ENCODE peak calls at places on chromosomes 12 and 14, in five cellular contexts. One of them, this sample, is unnamed.
A peak's percentile ranks its signal among the peaks of the same experiment; 100 is the strongest.

GRCh38 chr14:22994762-22995275 is 12.5 kb upstream of the AJUBA start:
- DNase-seq in psoas muscle: no peak
- DNase-seq in H7: peak; percentile 71
- DNase-seq in HCT116: no peak
- DNase-seq in mesendoderm: peak; percentile 82
- DNase-seq in this sample: peak; percentile 74

GRCh38 chr14:86035882-86036281 is 505.9 kb downstream of the FLRT2 start:
- DNase-seq in psoas muscle: no peak
- DNase-seq in H7: peak; percentile 8
- DNase-seq in HCT116: no peak
- DNase-seq in mesendoderm: peak; percentile 75
- DNase-seq in this sample: peak; percentile 28

GRCh38 chr14:92039073-92039719 is 663 bp downstream of the TRIP11 start:
- DNase-seq in psoas muscle: peak; percentile 77
- DNase-seq in H7: peak; percentile 87
- DNase-seq in HCT116: peak; percentile 49
- DNase-seq in mesendoderm: peak; percentile 98
- DNase-seq in this sample: peak; percentile 56

GRCh38 chr12:538731-539539 is 79.2 kb downstream of the B4GALNT3 start:
- DNase-seq in psoas muscle: peak; percentile 68
- DNase-seq in H7: no peak
- DNase-seq in HCT116: peak; percentile 45
- DNase-seq in mesendoderm: no peak
- DNase-seq in this sample: no peak

GRCh38 chr12:96989916-96990315 is 82.9 kb downstream of the NEDD1 start:
- DNase-seq in psoas muscle: no peak
- DNase-seq in H7: peak; percentile 40
- DNase-seq in HCT116: peak; percentile 54
- DNase-seq in mesendoderm: peak; percentile 81
- DNase-seq in this sample: peak; percentile 30

GRCh38 chr14:66443158-66443695 is 42.9 kb upstream of the CCDC196 start:
- DNase-seq in psoas muscle: no peak
- DNase-seq in H7: no peak
- DNase-seq in HCT116: no peak
- DNase-seq in mesendoderm: no peak
- DNase-seq in this sample: no peak

GRCh38 chr14:31945074-31945613 is 132.0 kb upstream of the ARHGAP5 start:
- DNase-seq in psoas muscle: no peak
- DNase-seq in H7: no peak
- DNase-seq in HCT116: no peak
- DNase-seq in mesendoderm: no peak
- DNase-seq in this sample: no peak

GRCh38 chr12:14278294-14278953 is 87.1 kb upstream of the ATF7IP start:
- DNase-seq in psoas muscle: no peak
- DNase-seq in H7: no peak
- DNase-seq in HCT116: no peak
- DNase-seq in mesendoderm: no peak
- DNase-seq in this sample: no peak

GRCh38 chr14:77647853-77648252 is 31.4 kb upstream of the SPTLC2 start:
- DNase-seq in psoas muscle: no peak
- DNase-seq in H7: no peak
- DNase-seq in HCT116: no peak
- DNase-seq in mesendoderm: no peak
- DNase-seq in this sample: no peak

GRCh38 chr14:99538275-99538674 is 57.1 kb downstream of the CCNK start:
- DNase-seq in psoas muscle: no peak
- DNase-seq in H7: peak; percentile 83
- DNase-seq in HCT116: no peak
- DNase-seq in mesendoderm: peak; percentile 38
- DNase-seq in this sample: no peak

GRCh38 chr12:103813426-103813825 is 27.6 kb downstream of the NT5DC3 start:
- DNase-seq in psoas muscle: no peak
- DNase-seq in H7: no peak
- DNase-seq in HCT116: no peak
- DNase-seq in mesendoderm: no peak
- DNase-seq in this sample: no peak

GRCh38 chr12:111268738-111269572 is 99.9 kb downstream of the PHETA1 start:
- DNase-seq in psoas muscle: no peak
- DNase-seq in H7: peak; percentile 85
- DNase-seq in HCT116: peak; percentile 6
- DNase-seq in mesendoderm: peak; percentile 43
- DNase-seq in this sample: peak; percentile 59

GRCh38 chr12:50720085-50720484 is 43.8 kb upstream of the ATF1 start:
- DNase-seq in psoas muscle: no peak
- DNase-seq in H7: no peak
- DNase-seq in HCT116: no peak
- DNase-seq in mesendoderm: no peak
- DNase-seq in this sample: no peak

GRCh38 chr12:50720501-50720900 is 43.4 kb upstream of the ATF1 start:
- DNase-seq in psoas muscle: no peak
- DNase-seq in H7: no peak
- DNase-seq in HCT116: no peak
- DNase-seq in mesendoderm: no peak
- DNase-seq in this sample: no peak

GRCh38 chr12:50711018-50711527 is 52.8 kb upstream of the ATF1 start:
- DNase-seq in psoas muscle: no peak
- DNase-seq in H7: no peak
- DNase-seq in HCT116: no peak
- DNase-seq in mesendoderm: no peak
- DNase-seq in this sample: no peak

GRCh38 chr12:50718760-50719159 is 45.1 kb upstream of the ATF1 start:
- DNase-seq in psoas muscle: no peak
- DNase-seq in H7: no peak
- DNase-seq in HCT116: no peak
- DNase-seq in mesendoderm: no peak
- DNase-seq in this sample: no peak

GRCh38 chr12:50715174-50715573 is 48.7 kb upstream of the ATF1 start:
- DNase-seq in psoas muscle: no peak
- DNase-seq in H7: no peak
- DNase-seq in HCT116: no peak
- DNase-seq in mesendoderm: no peak
- DNase-seq in this sample: no peak
- H3K36me3 ChIP-seq in psoas muscle: peaks cover 4% of the 10 kb centered on the region
- H3K36me3 ChIP-seq in H7: peaks cover 3% of the 10 kb centered on the region
- H3K36me3 ChIP-seq in HCT116: peaks cover 9% of the 10 kb centered on the region
- H3K36me3 ChIP-seq in mesendoderm: peaks cover 4% of the 10 kb centered on the region
- H3K36me3 ChIP-seq in this sample: peaks cover 50% of the 10 kb centered on the region

DNA sequence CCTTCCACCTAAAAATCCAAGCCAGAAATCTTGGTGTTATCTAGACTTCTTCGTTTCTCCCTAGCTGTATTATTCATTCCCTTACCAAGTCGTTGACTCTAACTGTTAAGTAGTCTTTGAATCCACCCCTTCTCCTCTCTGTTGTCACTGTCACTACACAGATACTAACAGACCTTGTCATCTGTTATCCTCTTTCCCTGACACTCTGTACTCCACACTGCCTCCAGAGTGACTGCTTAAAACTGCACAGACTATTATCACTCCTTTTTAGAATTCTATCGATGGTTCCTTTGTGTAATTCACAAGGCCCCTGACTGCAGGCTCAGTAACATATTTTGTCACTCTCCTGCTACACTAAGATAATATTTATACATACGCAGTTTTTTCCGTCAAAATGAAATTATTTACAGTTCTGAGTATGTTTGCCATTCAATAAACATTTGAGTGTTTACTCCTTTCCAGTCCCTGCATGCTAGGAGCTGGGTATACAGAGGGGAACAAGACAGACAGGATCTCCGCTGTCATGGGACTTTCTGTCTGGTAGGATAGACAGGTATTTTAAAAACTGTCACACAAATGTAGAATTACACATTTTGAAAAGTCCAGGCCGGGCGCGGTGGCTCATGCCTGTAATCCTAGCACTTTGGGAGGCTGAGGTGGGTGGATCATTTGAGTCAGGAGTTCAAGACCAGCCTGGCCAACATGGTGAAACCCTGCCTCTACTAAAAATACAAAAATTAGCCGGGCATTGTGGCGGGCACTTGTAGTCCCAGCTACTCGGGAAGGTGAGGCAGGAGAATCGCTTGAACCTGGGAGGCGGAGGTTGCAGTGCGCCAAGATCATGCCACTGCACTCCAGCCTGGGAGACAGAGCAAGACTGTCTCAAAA is 3.8 kb downstream of the MARS1 start:
- DNase-seq in psoas muscle: no peak
- DNase-seq in H7: no peak
- DNase-seq in HCT116: no peak
- DNase-seq in mesendoderm: peak; percentile 68
- DNase-seq in this sample: peak; percentile 32
- H3K36me3 ChIP-seq in psoas muscle: peaks cover 18% of the 10 kb centered on the region
- H3K36me3 ChIP-seq in H7: peaks cover 39% of the 10 kb centered on the region
- H3K36me3 ChIP-seq in HCT116: peaks cover 21% of the 10 kb centered on the region
- H3K36me3 ChIP-seq in mesendoderm: peaks cover 14% of the 10 kb centered on the region
- H3K36me3 ChIP-seq in this sample: peaks cover 57% of the 10 kb centered on the region

DNA sequence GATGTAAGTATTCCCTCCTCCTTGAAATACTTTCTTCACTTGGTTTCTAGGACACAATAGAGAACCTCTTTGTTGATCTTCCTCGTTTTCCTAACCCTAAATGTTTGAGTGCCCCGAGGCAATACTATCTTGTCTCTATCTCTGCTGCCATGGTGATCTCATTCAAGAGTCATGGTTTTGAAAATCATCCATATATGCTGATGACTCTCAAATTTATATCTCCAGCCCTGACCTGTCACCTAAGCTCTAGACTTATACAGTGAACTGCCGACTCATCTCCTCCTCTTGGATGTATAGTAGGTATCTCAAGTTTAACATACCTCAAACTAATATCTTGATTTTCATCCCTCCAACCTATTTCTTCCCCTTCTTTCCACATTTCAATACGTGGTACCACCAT is 71.4 kb downstream of the RIC8B start:
- DNase-seq in psoas muscle: no peak
- DNase-seq in H7: no peak
- DNase-seq in HCT116: no peak
- DNase-seq in mesendoderm: peak; percentile 38
- DNase-seq in this sample: no peak
- H3K36me3 ChIP-seq in psoas muscle: no peaks in the 10 kb centered on the region
- H3K36me3 ChIP-seq in H7: peaks cover 7% of the 10 kb centered on the region
- H3K36me3 ChIP-seq in HCT116: no peaks in the 10 kb centered on the region
- H3K36me3 ChIP-seq in mesendoderm: no peaks in the 10 kb centered on the region
- H3K36me3 ChIP-seq in this sample: peaks cover 11% of the 10 kb centered on the region

GRCh38 chr14:20446889-20447288 is 7.7 kb downstream of the OSGEP start:
- DNase-seq in psoas muscle: no peak
- DNase-seq in H7: no peak
- DNase-seq in HCT116: no peak
- DNase-seq in mesendoderm: no peak
- DNase-seq in this sample: no peak
- H3K36me3 ChIP-seq in psoas muscle: peaks cover 28% of the 10 kb centered on the region
- H3K36me3 ChIP-seq in H7: peaks cover 36% of the 10 kb centered on the region
- H3K36me3 ChIP-seq in HCT116: peaks cover 32% of the 10 kb centered on the region
- H3K36me3 ChIP-seq in mesendoderm: peaks cover 26% of the 10 kb centered on the region
- H3K36me3 ChIP-seq in this sample: peaks cover 61% of the 10 kb centered on the region

GRCh38 chr12:24853588-24853987 is 95.3 kb downstream of the BCAT1 start:
- DNase-seq in psoas muscle: no peak
- DNase-seq in H7: no peak
- DNase-seq in HCT116: no peak
- DNase-seq in mesendoderm: no peak
- DNase-seq in this sample: no peak

GRCh38 chr12:24851341-24851740 is 97.6 kb downstream of the BCAT1 start:
- DNase-seq in psoas muscle: no peak
- DNase-seq in H7: no peak
- DNase-seq in HCT116: no peak
- DNase-seq in mesendoderm: peak; percentile 66
- DNase-seq in this sample: no peak

GRCh38 chr12:24851816-24852337 is 97.0 kb downstream of the BCAT1 start:
- DNase-seq in psoas muscle: no peak
- DNase-seq in H7: no peak
- DNase-seq in HCT116: no peak
- DNase-seq in mesendoderm: peak; percentile 82
- DNase-seq in this sample: no peak

GRCh38 chr12:24853094-24853493 is 95.8 kb downstream of the BCAT1 start:
- DNase-seq in psoas muscle: no peak
- DNase-seq in H7: no peak
- DNase-seq in HCT116: no peak
- DNase-seq in mesendoderm: no peak
- DNase-seq in this sample: no peak

DNA sequence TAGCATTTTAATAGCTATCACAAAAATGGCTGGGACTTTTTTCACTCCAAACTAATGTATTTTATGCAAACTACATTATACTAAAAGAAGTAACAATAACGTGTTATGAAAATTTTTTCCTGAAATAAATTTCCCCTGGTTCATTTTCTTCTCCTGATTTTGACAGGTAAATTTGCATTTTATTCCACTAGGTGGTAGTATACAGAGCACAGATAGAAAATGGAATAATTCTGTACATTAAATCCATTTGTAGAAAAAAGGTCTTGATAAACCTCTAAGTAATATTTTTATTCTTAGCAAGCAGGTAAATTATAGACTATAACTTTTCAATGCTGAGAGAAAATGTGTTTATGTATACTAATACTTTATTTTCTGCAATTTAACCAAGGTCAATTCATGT is 96.5 kb downstream of the BCAT1 start:
- DNase-seq in psoas muscle: no peak
- DNase-seq in H7: no peak
- DNase-seq in HCT116: no peak
- DNase-seq in mesendoderm: no peak
- DNase-seq in this sample: no peak
- H3K36me3 ChIP-seq in psoas muscle: no peaks in the 10 kb centered on the region
- H3K36me3 ChIP-seq in H7: peaks cover 2% of the 10 kb centered on the region
- H3K36me3 ChIP-seq in HCT116: no peaks in the 10 kb centered on the region
- H3K36me3 ChIP-seq in mesendoderm: no peaks in the 10 kb centered on the region
- H3K36me3 ChIP-seq in this sample: peaks cover 39% of the 10 kb centered on the region

GRCh38 chr12:132746621-132747020 is 15.0 kb downstream of the ANKLE2 start:
- DNase-seq in psoas muscle: no peak
- DNase-seq in H7: no peak
- DNase-seq in HCT116: no peak
- DNase-seq in mesendoderm: no peak
- DNase-seq in this sample: no peak
- H3K36me3 ChIP-seq in psoas muscle: peaks cover 13% of the 10 kb centered on the region
- H3K36me3 ChIP-seq in H7: peaks cover 63% of the 10 kb centered on the region
- H3K36me3 ChIP-seq in HCT116: peaks cover 76% of the 10 kb centered on the region
- H3K36me3 ChIP-seq in mesendoderm: peaks cover 42% of the 10 kb centered on the region
- H3K36me3 ChIP-seq in this sample: peaks cover 90% of the 10 kb centered on the region

GRCh38 chr14:67773844-67774377 is 42.5 kb downstream of the ZFYVE26 start:
- DNase-seq in psoas muscle: no peak
- DNase-seq in H7: no peak
- DNase-seq in HCT116: no peak
- DNase-seq in mesendoderm: no peak
- DNase-seq in this sample: no peak
- H3K36me3 ChIP-seq in psoas muscle: peaks cover 15% of the 10 kb centered on the region
- H3K36me3 ChIP-seq in H7: peaks cover 15% of the 10 kb centered on the region
- H3K36me3 ChIP-seq in HCT116: peaks cover 13% of the 10 kb centered on the region
- H3K36me3 ChIP-seq in mesendoderm: peaks cover 5% of the 10 kb centered on the region
- H3K36me3 ChIP-seq in this sample: peaks cover 69% of the 10 kb centered on the region

GRCh38 chr12:132045751-132046150 is 96.0 kb downstream of the EP400 start:
- DNase-seq in psoas muscle: no peak
- DNase-seq in H7: no peak
- DNase-seq in HCT116: no peak
- DNase-seq in mesendoderm: no peak
- DNase-seq in this sample: no peak
- H3K36me3 ChIP-seq in psoas muscle: no peaks in the 10 kb centered on the region
- H3K36me3 ChIP-seq in H7: peaks cover 42% of the 10 kb centered on the region
- H3K36me3 ChIP-seq in HCT116: peaks cover 23% of the 10 kb centered on the region
- H3K36me3 ChIP-seq in mesendoderm: peaks cover 12% of the 10 kb centered on the region
- H3K36me3 ChIP-seq in this sample: peaks cover 80% of the 10 kb centered on the region

DNA sequence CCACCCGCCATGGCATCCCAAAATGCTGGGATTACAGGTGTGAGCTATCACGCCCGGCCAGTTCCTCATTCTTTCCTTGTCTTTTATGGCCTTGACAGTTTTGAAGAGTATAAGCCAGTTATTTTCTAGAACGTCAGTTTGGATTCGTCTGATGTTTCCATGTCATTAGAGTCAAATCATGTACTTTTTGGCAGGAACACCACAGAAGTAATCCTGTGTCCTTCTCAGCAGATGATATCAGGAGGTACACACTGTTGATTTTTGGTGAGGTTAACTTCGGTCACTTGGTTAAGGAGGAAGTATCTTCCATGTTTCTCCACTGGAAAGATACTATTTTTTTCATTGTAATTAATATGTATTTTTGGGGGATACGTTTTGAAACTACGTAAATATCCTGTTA is 25.1 kb upstream of the VPS33A start:
- DNase-seq in psoas muscle: no peak
- DNase-seq in H7: no peak
- DNase-seq in HCT116: no peak
- DNase-seq in mesendoderm: no peak
- DNase-seq in this sample: no peak
- H3K36me3 ChIP-seq in psoas muscle: peaks cover 7% of the 10 kb centered on the region
- H3K36me3 ChIP-seq in H7: no peaks in the 10 kb centered on the region
- H3K36me3 ChIP-seq in HCT116: no peaks in the 10 kb centered on the region
- H3K36me3 ChIP-seq in mesendoderm: no peaks in the 10 kb centered on the region
- H3K36me3 ChIP-seq in this sample: peaks cover 16% of the 10 kb centered on the region